ENCODE peak calls at places on chromosomes 5 and 9, in six cellular contexts. X, O, E, A, G and V are unnamed samples.

GRCh38 chr5:93337138-93337537 is 243.9 kb downstream of the NR2F1-AS1 start:
- DNase-seq in E (no peak), G (no peak), O (no peak), X (no peak), A (no peak), V (no peak)

GRCh38 chr9:131100445-131100844 is 4.1 kb downstream of the AIF1L start:
- DNase-seq in G (no peak), O (no peak), E (no peak), X (no peak), A (no peak), V (no peak)

GRCh38 chr9:105243015-105243686 is 1.3 kb upstream of the SLC44A1 start:
- DNase-seq in O (no peak), A (no peak), X (no peak), G (no peak), E (no peak), V (no peak)

GRCh38 chr5:157917909-157918809 is 59.2 kb upstream of the CLINT1 start:
- DNase-seq in E (peak), A (peak), X (peak), G (peak), O (peak), V (peak)

GRCh38 chr5:58335518-58335917 is 124.4 kb downstream of the PLK2 start:
- DNase-seq in A (no peak), X (no peak), E (no peak), G (no peak), O (no peak), V (no peak)

GRCh38 chr5:68379275-68380026 is 163.9 kb downstream of the PIK3R1 start:
- DNase-seq in E (no peak), X (no peak), G (no peak), O (no peak), A (no peak), V (no peak)

GRCh38 chr5:78549043-78549442 is 99.5 kb downstream of the LHFPL2 start:
- DNase-seq in E (no peak), A (no peak), O (peak), G (peak), X (no peak), V (no peak)

GRCh38 chr5:43227655-43228054 is 35.6 kb downstream of the NIM1K start:
- DNase-seq in E (peak), A (no peak), X (no peak), G (no peak), O (no peak), V (no peak)

GRCh38 chr5:76325876-76326491 is 77.1 kb upstream of the IQGAP2 start:
- DNase-seq in E (no peak), O (peak), X (no peak), G (no peak), A (no peak), V (no peak)

GRCh38 chr9:100375677-100376076 is 22.9 kb upstream of the TEX10 start:
- DNase-seq in G (no peak), X (no peak), E (no peak), A (no peak), O (no peak), V (no peak)

GRCh38 chr5:158514961-158515359 is 584.8 kb downstream of the EBF1 start:
- DNase-seq in E (no peak), X (no peak), O (no peak), G (no peak), A (no peak), V (no peak)

GRCh38 chr9:94639045-94639995 is at the start of gene FBP1:
- DNase-seq in O (peak), X (peak), A (peak), G (no peak), E (no peak), V (no peak)

GRCh38 chr9:131889437-131890244 is 149.8 kb upstream of the RAPGEF1 start:
- DNase-seq in G (no peak), X (peak), O (no peak), A (no peak), E (no peak), V (no peak)

GRCh38 chr9:132090771-132091170 is 11.1 kb upstream of the MED27 start:
- DNase-seq in X (no peak), E (no peak), G (no peak), O (no peak), A (no peak), V (no peak)

GRCh38 chr9:134324359-134325095 is 1.7 kb upstream of the RXRA start:
- DNase-seq in A (no peak), G (no peak), E (no peak), O (peak), X (no peak), V (peak)

GRCh38 chr5:177537389-177538361 is 16.7 kb downstream of the FAM193B start:
- DNase-seq in A (no peak), O (peak), E (peak), X (no peak), G (no peak), V (peak)

GRCh38 chr5:34924462-34924765 is 4.9 kb upstream of the DNAJC21 start:
- DNase-seq in E (no peak), X (no peak), G (no peak), A (no peak), O (no peak), V (no peak)

GRCh38 chr5:34928267-34928666 is 1.1 kb upstream of the DNAJC21 start:
- DNase-seq in X (no peak), O (no peak), A (no peak), G (no peak), E (no peak), V (no peak)

GRCh38 chr5:34926318-34926888 is 3.0 kb upstream of the DNAJC21 start:
- DNase-seq in G (no peak), O (no peak), X (no peak), A (no peak), E (no peak), V (no peak)

GRCh38 chr5:34927785-34928184 is 1.6 kb upstream of the DNAJC21 start:
- DNase-seq in A (no peak), X (no peak), O (no peak), E (no peak), G (no peak), V (no peak)

GRCh38 chr5:34923694-34924461 is 5.5 kb upstream of the DNAJC21 start:
- DNase-seq in A (no peak), O (no peak), X (no peak), G (no peak), E (peak), V (no peak)
- TF ChIP-seq EP300 in A (no peak), O (no peak), X (no peak), G (no peak), E (no peak), V (no peak)

DNA sequence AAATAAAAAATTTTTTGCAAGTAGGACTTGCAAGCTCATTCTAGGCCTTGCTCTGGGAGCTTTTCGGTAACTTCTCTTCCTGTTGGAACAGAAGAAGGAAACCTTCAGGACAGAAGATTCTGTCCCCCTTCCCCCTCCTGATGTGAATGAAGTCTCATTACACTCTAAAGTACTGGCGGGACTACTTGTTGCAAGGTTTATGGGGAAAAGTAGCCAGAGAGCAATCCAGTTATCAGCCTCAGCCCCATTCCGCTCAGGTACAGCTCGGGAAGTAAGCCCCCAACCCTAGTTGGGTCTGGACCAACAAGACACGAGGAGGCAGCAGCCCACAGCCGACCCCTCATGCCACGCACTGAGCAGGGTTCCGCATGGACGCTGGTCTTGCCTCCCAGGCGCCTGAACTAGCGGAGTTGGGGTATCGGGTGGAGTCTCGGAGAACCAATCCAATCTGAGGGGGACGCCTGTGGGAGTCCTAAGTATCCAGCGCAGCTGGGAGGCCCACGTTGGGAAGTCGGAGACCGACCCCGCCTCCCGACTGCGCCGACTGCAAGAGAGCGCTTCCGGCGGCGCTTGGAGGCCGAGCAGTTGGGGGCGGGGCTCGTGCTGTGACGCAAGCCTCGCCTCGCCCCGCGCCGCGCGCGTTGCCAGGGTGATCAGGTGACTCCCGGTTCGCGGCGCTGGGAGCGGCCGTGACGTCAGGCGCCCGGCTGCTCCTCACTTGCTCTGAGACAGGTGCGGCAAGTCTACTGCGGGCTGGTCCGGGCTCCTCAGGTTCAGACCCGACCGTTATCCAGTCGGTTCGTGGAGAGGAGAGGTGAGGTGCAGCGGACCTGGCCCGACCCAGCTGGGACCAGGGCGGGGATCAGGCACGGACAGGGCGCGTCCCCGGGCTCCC is at the start of gene CYSTM1:
- DNase-seq in G (peak), E (peak), X (peak), O (peak), A (peak), V (peak)
- TF ChIP-seq POLR2A in G (peak), E (peak), X (peak), O (peak), A (peak), V (peak)

GRCh38 chr5:151495330-151495729 is 47.9 kb downstream of the SLC36A1 start:
- DNase-seq in X (no peak), E (no peak), A (no peak), O (no peak), G (no peak), V (no peak)
- H3K4me3 ChIP-seq in X (no peak), E (no peak), A (no peak), O (no peak), G (no peak), V (no peak)

DNA sequence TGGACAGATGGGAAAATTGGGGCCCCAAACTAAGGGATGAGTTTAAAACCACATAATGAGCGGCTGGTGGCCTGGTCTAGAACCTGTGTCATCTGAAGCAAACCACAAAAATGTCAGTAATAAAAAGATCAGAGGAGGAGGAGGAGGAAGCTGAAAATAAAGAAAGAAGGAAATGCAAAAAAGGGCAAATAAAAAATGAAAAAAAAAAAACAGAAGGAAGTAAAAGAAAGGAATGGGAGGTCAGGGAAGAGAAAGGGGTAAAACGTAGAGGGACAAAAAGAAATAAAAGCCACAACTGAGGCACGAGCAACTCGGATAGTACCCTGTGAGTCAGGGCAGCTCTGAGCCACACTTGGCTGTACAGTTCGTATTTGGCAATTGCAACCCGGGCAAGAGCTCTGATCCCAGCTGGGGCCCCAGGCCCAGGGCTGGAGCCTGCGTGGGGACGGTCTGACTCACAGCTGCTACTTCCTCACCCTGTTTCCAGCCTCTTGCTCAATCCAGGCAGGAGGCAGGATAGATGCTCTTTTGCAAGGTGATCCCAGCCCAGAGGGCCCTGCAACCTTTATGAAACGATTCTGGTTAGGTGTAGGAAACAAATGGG is 137.9 kb upstream of the TRIM32 start:
- DNase-seq in E (peak), A (no peak), X (peak), O (peak), G (peak), V (peak)
- TF ChIP-seq EP300 in E (peak), A (no peak), X (no peak), O (no peak), G (no peak), V (no peak)

DNA sequence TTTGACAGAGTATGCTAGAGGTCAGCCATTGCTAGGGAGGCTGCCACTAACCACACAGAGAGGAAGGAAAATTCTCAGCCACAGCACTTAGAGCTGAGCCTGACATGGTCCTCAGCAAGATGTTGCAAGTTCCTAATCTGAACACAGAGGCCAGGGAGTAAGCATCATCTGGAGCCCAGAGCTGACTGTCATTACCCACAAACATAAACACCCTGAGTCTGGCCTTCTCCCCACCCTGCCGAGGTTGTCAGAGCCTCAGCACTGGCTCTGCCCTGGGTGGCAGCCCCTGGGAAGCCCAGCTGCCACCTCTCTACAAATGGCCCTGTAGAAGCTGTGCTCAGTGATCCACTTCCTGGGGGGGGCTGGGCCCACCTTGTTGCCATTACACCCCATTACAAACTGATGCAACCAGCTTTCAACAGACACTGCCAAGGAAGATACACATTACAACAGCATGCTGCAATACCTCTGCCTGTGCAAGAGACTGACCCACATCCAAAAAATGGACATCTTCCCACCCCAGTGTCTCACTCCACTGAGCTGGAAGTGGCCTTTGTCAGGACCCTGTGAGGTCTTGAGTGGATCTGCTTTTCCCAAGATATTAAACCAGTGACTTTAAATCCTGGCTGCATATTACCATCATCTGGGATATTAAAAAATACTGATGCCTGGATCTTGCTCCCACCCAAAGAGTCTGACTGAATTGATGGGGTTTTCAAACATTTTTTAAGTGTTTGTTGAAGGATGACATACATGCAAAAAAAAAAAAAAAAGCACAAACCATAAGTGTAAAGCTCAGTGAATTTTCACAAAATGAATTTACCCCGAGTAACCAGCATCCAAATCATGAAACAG is 33.0 kb downstream of the IRF1 start:
- DNase-seq in G (peak), O (peak), E (no peak), A (no peak), X (peak), V (no peak)
- TF ChIP-seq POLR2A in G (no peak), O (no peak), E (no peak), A (no peak), X (no peak), V (no peak)